ENCODE peak calls at places on chromosomes 13 and 19, in five cellular contexts. I is stimulated activated naive CD4-positive, alpha-beta T cell treated with Interleukin-2 at 50 U/mL for 16 hours; R is progenitor cell of endocrine pancreas; C is A549; W is GM20000. J is an unnamed sample.

GRCh38 chr13:113769881-113770280 is 10.9 kb downstream of the TMEM255B start:
- DNase-seq in I (no peak), R (no peak), C (no peak), W (no peak), J (no peak)

GRCh38 chr13:35086667-35087066 is 144.6 kb downstream of the NBEA start:
- DNase-seq in I (no peak), R (no peak), C (no peak), W (no peak), J (no peak)

GRCh38 chr13:110637747-110638146 is 22.4 kb downstream of the NAXD start:
- DNase-seq in I (no peak), R (no peak), C (no peak), W (no peak), J (no peak)

GRCh38 chr19:1618157-1619093 is 13.2 kb upstream of the UQCR11 start:
- DNase-seq in I (peak; percentile 13), R (no peak), C (peak; percentile 72), W (peak; percentile 83), J (peak; percentile 71)

GRCh38 chr13:109885235-109885634 is 98.9 kb upstream of the IRS2 start:
- DNase-seq in I (no peak), R (no peak), C (no peak), W (no peak), J (no peak)

GRCh38 chr19:33186431-33186830 is 7.7 kb upstream of the LRP3 start:
- DNase-seq in I (no peak), R (no peak), C (no peak), W (no peak), J (no peak)

GRCh38 chr19:48715276-48715675 is 4.2 kb downstream of the MAMSTR start:
- DNase-seq in I (no peak), R (no peak), C (no peak), W (no peak), J (no peak)

GRCh38 chr13:63408227-63409202 is 1992.9 kb upstream of the PCDH20 start:
- DNase-seq in I (no peak), R (no peak), C (no peak), W (no peak), J (no peak)

GRCh38 chr13:84609716-84610115 is 727.4 kb upstream of the SLITRK1 start:
- DNase-seq in I (no peak), R (no peak), C (no peak), W (no peak), J (no peak)

GRCh38 chr19:19053508-19054314 is 10.1 kb upstream of the SLC25A42 start:
- DNase-seq in I (peak; percentile 11), R (peak; percentile 60), C (peak; percentile 40), W (peak; percentile 65), J (peak; percentile 73)

GRCh38 chr13:100534147-100534818 is 54.3 kb downstream of the GGACT start:
- DNase-seq in I (no peak), R (no peak), C (no peak), W (no peak), J (no peak)

GRCh38 chr13:30615851-30616311 is 1.8 kb upstream of the USPL1 start:
- DNase-seq in I (no peak), R (no peak), C (no peak), W (peak; percentile 18), J (peak; percentile 47)